ENCODE peak calls at places on chromosomes 1 and 21, in four cellular contexts. One of them, this sample, is unnamed.

GRCh38 chr1:65195495-65196417 is 47.8 kb downstream of the AK4 start:
- DNase-seq in activated CD4-positive, alpha-beta T cell treated with anti-CD3 and anti-CD28 coated beads, Interleukin-2, amount 50 U/mL, for 24 hours: no peak
- DNase-seq in left lobe of liver: no peak
- DNase-seq in prostate gland: no peak
- DNase-seq in this sample: no peak

GRCh38 chr1:33905241-33905640 is 41.4 kb downstream of the HMGB4 start:
- DNase-seq in activated CD4-positive, alpha-beta T cell treated with anti-CD3 and anti-CD28 coated beads, Interleukin-2, amount 50 U/mL, for 24 hours: no peak
- DNase-seq in prostate gland: no peak
- DNase-seq in left lobe of liver: no peak
- DNase-seq in this sample: no peak

GRCh38 chr1:117708323-117709288 is 102.8 kb downstream of the TENT5C start:
- DNase-seq in prostate gland: no peak
- DNase-seq in left lobe of liver: no peak
- DNase-seq in activated CD4-positive, alpha-beta T cell treated with anti-CD3 and anti-CD28 coated beads, Interleukin-2, amount 50 U/mL, for 24 hours: no peak
- DNase-seq in this sample: no peak

GRCh38 chr1:41305576-41306365 is 55.5 kb upstream of the FOXO6 start:
- DNase-seq in left lobe of liver: peak
- DNase-seq in prostate gland: no peak
- DNase-seq in activated CD4-positive, alpha-beta T cell treated with anti-CD3 and anti-CD28 coated beads, Interleukin-2, amount 50 U/mL, for 24 hours: no peak
- DNase-seq in this sample: peak

GRCh38 chr21:45236481-45236880 is 51.2 kb downstream of the POFUT2 start:
- DNase-seq in left lobe of liver: no peak
- DNase-seq in activated CD4-positive, alpha-beta T cell treated with anti-CD3 and anti-CD28 coated beads, Interleukin-2, amount 50 U/mL, for 24 hours: no peak
- DNase-seq in prostate gland: no peak
- DNase-seq in this sample: no peak

GRCh38 chr1:161228032-161228431 is 2.2 kb downstream of the TOMM40L start:
- DNase-seq in activated CD4-positive, alpha-beta T cell treated with anti-CD3 and anti-CD28 coated beads, Interleukin-2, amount 50 U/mL, for 24 hours: no peak
- DNase-seq in left lobe of liver: no peak
- DNase-seq in prostate gland: no peak
- DNase-seq in this sample: no peak

GRCh38 chr1:197519741-197520334 is 251.8 kb downstream of the CRB1 start:
- DNase-seq in prostate gland: no peak
- DNase-seq in activated CD4-positive, alpha-beta T cell treated with anti-CD3 and anti-CD28 coated beads, Interleukin-2, amount 50 U/mL, for 24 hours: no peak
- DNase-seq in left lobe of liver: no peak
- DNase-seq in this sample: no peak

GRCh38 chr1:7046891-7047290 is 261.6 kb downstream of the CAMTA1 start:
- DNase-seq in prostate gland: no peak
- DNase-seq in activated CD4-positive, alpha-beta T cell treated with anti-CD3 and anti-CD28 coated beads, Interleukin-2, amount 50 U/mL, for 24 hours: no peak
- DNase-seq in left lobe of liver: no peak
- DNase-seq in this sample: no peak

GRCh38 chr21:45695086-45695485 is 51.6 kb downstream of the PCBP3 start:
- DNase-seq in prostate gland: no peak
- DNase-seq in activated CD4-positive, alpha-beta T cell treated with anti-CD3 and anti-CD28 coated beads, Interleukin-2, amount 50 U/mL, for 24 hours: no peak
- DNase-seq in left lobe of liver: no peak
- DNase-seq in this sample: no peak

GRCh38 chr1:31483012-31483946 is 70.3 kb downstream of the SERINC2 start:
- DNase-seq in left lobe of liver: no peak
- DNase-seq in prostate gland: peak
- DNase-seq in activated CD4-positive, alpha-beta T cell treated with anti-CD3 and anti-CD28 coated beads, Interleukin-2, amount 50 U/mL, for 24 hours: no peak
- DNase-seq in this sample: no peak

GRCh38 chr1:43534256-43534655 is 3.6 kb downstream of the PTPRF start:
- DNase-seq in activated CD4-positive, alpha-beta T cell treated with anti-CD3 and anti-CD28 coated beads, Interleukin-2, amount 50 U/mL, for 24 hours: no peak
- DNase-seq in left lobe of liver: no peak
- DNase-seq in prostate gland: no peak
- DNase-seq in this sample: no peak

GRCh38 chr1:9553736-9554144 is 14.5 kb downstream of the SLC25A33 start:
- DNase-seq in prostate gland: peak
- DNase-seq in left lobe of liver: peak
- DNase-seq in activated CD4-positive, alpha-beta T cell treated with anti-CD3 and anti-CD28 coated beads, Interleukin-2, amount 50 U/mL, for 24 hours: no peak
- DNase-seq in this sample: peak

GRCh38 chr1:200620273-200621131 is at the start of gene KIF14:
- DNase-seq in prostate gland: peak
- DNase-seq in activated CD4-positive, alpha-beta T cell treated with anti-CD3 and anti-CD28 coated beads, Interleukin-2, amount 50 U/mL, for 24 hours: peak
- DNase-seq in left lobe of liver: peak
- DNase-seq in this sample: peak